ENCODE peak calls at places on chromosomes 1 and 21, in six cellular contexts. A is NCI-H774; B is activated T-helper 1 cell treated with anti-CD3 and anti-CD28 coated beads, Interleukin-12 subunit alpha, Interleukin-12 subunit beta, Interleukin-2, Interleukin-4 antibody, amounts not matched to agents 30 ng/mL and 10 ng/mL and 1 ng/mL, durations not matched to agents 14 hours and 24 hours and 36 hours; K is PC-3; D is progenitor cell of endocrine pancreas; F is mucosa of descending colon. R is an unnamed sample.

GRCh38 chr1:235910357-235911299 is 43.9 kb upstream of the LYST start:
- DNase-seq in A (no peak), B (no peak), K (peak; percentile 92), D (no peak), F (no peak), R (no peak)

GRCh38 chr1:182634306-182635072 is 30.3 kb upstream of the RGS16 start:
- DNase-seq in A (peak; percentile 59), B (no peak), K (no peak), D (no peak), F (no peak), R (no peak)

GRCh38 chr1:116819081-116819480 is 64.9 kb downstream of the CD2 start:
- DNase-seq in A (no peak), B (no peak), K (no peak), D (no peak), F (no peak), R (no peak)

GRCh38 chr1:30984991-30985503 is 76.5 kb upstream of the SDC3 start:
- DNase-seq in A (no peak), B (no peak), K (no peak), D (no peak), F (no peak), R (no peak)

GRCh38 chr1:115977481-115978258 is 1.4 kb downstream of the SLC22A15 start:
- DNase-seq in A (no peak), B (no peak), K (peak; percentile 56), D (no peak), F (peak; percentile 45), R (peak; percentile 36)

GRCh38 chr1:160354388-160354985 is 11.3 kb downstream of the NCSTN start:
- DNase-seq in A (no peak), B (no peak), K (peak; percentile 37), D (no peak), F (no peak), R (no peak)

GRCh38 chr1:183577897-183578470 is 12.3 kb downstream of the NCF2 start:
- DNase-seq in A (no peak), B (no peak), K (no peak), D (no peak), F (no peak), R (no peak)

GRCh38 chr1:86515597-86515996 is 31.3 kb upstream of the CLCA4 start:
- DNase-seq in A (no peak), B (no peak), K (peak; percentile 62), D (no peak), F (peak; percentile 60), R (no peak)

GRCh38 chr1:234607091-234608025 is 2.6 kb downstream of the IRF2BP2 start:
- DNase-seq in A (peak; percentile 49), B (peak; percentile 18), K (peak; percentile 25), D (no peak), F (peak; percentile 53), R (peak; percentile 49)

GRCh38 chr21:45148316-45149000 is 74.1 kb downstream of the ADARB1 start:
- DNase-seq in A (no peak), B (no peak), K (no peak), D (no peak), F (no peak), R (no peak)

GRCh38 chr1:233867028-233867427 is 37.4 kb upstream of the SLC35F3 start:
- DNase-seq in A (no peak), B (no peak), K (no peak), D (no peak), F (no peak), R (no peak)

GRCh38 chr1:151612506-151613274 is 840 bp downstream of the SNX27 start:
- DNase-seq in A (no peak), B (peak; percentile 6), K (no peak), D (peak; percentile 34), F (peak; percentile 38), R (peak; percentile 20)

GRCh38 chr1:12619396-12620141 is 1.6 kb upstream of the DHRS3 start:
- DNase-seq in A (no peak), B (peak; percentile 69), K (peak; percentile 88), D (peak; percentile 66), F (peak; percentile 92), R (peak; percentile 92)

GRCh38 chr21:37266515-37267221 is 466 bp downstream of the VPS26C start:
- DNase-seq in A (peak; percentile 92), B (no peak), K (peak; percentile 78), D (peak; percentile 56), F (no peak), R (no peak)

GRCh38 chr21:35231115-35231514 is 182.0 kb upstream of the RUNX1 start:
- DNase-seq in A (no peak), B (no peak), K (peak; percentile 62), D (no peak), F (no peak), R (no peak)

GRCh38 chr21:31276663-31277062 is 67.4 kb downstream of the TIAM1 start:
- DNase-seq in A (no peak), B (no peak), K (no peak), D (no peak), F (no peak), R (no peak)

GRCh38 chr1:43844114-43844513 is 89.5 kb upstream of the ARTN start:
- DNase-seq in A (no peak), B (no peak), K (peak; percentile 28), D (no peak), F (no peak), R (no peak)

GRCh38 chr1:245304698-245305097 is 149.9 kb downstream of the KIF26B start:
- DNase-seq in A (no peak), B (no peak), K (no peak), D (no peak), F (no peak), R (no peak)

GRCh38 chr1:244815600-244816099 is 19.8 kb upstream of the COX20 start:
- DNase-seq in A (no peak), B (no peak), K (no peak), D (no peak), F (no peak), R (no peak)

GRCh38 chr1:54053745-54054437 is 483 bp downstream of the TCEANC2 start:
- DNase-seq in A (no peak), B (no peak), K (peak; percentile 18), D (no peak), F (no peak), R (no peak)

GRCh38 chr1:74591954-74592353 is 79.5 kb upstream of the LRRC53 start:
- DNase-seq in A (no peak), B (no peak), K (no peak), D (no peak), F (no peak), R (no peak)

GRCh38 chr21:29055080-29055479 is 18.4 kb downstream of the CCT8 start:
- DNase-seq in A (no peak), B (no peak), K (no peak), D (no peak), F (no peak), R (no peak)

GRCh38 chr1:11690132-11690668 is 1.3 kb upstream of the DRAXIN start:
- DNase-seq in A (no peak), B (no peak), K (no peak), D (no peak), F (no peak), R (no peak)

GRCh38 chr21:37742532-37742931 is 173.7 kb downstream of the KCNJ6 start:
- DNase-seq in A (no peak), B (no peak), K (no peak), D (no peak), F (no peak), R (no peak)

GRCh38 chr1:161835963-161836362 is 69.8 kb downstream of the ATF6 start:
- DNase-seq in A (no peak), B (no peak), K (no peak), D (no peak), F (no peak), R (no peak)

GRCh38 chr1:58893257-58893869 is 109.5 kb upstream of the JUN start:
- DNase-seq in A (peak; percentile 73), B (no peak), K (no peak), D (no peak), F (peak; percentile 86), R (peak; percentile 50)

GRCh38 chr1:9902060-9902452 is 8.0 kb downstream of the CTNNBIP1 start:
- DNase-seq in A (no peak), B (no peak), K (no peak), D (no peak), F (no peak), R (no peak)

GRCh38 chr21:40284481-40284880 is 417.2 kb downstream of the PCP4 start:
- DNase-seq in A (no peak), B (no peak), K (no peak), D (no peak), F (no peak), R (no peak)

GRCh38 chr1:59752556-59753412 is 62.0 kb upstream of the HOOK1 start:
- DNase-seq in A (no peak), B (no peak), K (no peak), D (no peak), F (no peak), R (no peak)

GRCh38 chr1:151313501-151313900 is 13.7 kb downstream of the PI4KB start:
- DNase-seq in A (no peak), B (no peak), K (no peak), D (no peak), F (no peak), R (no peak)

GRCh38 chr1:33181038-33181861 is 593 bp downstream of the TRIM62 start:
- DNase-seq in A (peak; percentile 61), B (peak; percentile 27), K (peak; percentile 28), D (peak; percentile 30), F (peak; percentile 52), R (peak; percentile 40)

R was measured in body of pancreas.